ENCODE peak calls at places on chromosomes 2 and 18, in eight cellular contexts. One of them, this sample, is unnamed.

GRCh38 chr2:11007331-11007909 is 95.7 kb downstream of the KCNF1 start:
- DNase-seq in pancreas: no peak
- DNase-seq in NCI-H1417: no peak
- DNase-seq in NCI-H1436: no peak
- DNase-seq in Caki2: no peak
- DNase-seq in Panc1: no peak
- DNase-seq in occipital lobe: no peak
- DNase-seq in uterus: no peak
- DNase-seq in this sample: no peak

GRCh38 chr18:45169610-45170009 is 445.7 kb upstream of the SLC14A2 start:
- DNase-seq in pancreas: no peak
- DNase-seq in NCI-H1417: no peak
- DNase-seq in NCI-H1436: no peak
- DNase-seq in Caki2: peak
- DNase-seq in Panc1: no peak
- DNase-seq in occipital lobe: no peak
- DNase-seq in uterus: peak
- DNase-seq in this sample: no peak

GRCh38 chr2:192307530-192307929 is 112.8 kb upstream of the TMEFF2 start:
- DNase-seq in pancreas: no peak
- DNase-seq in NCI-H1417: no peak
- DNase-seq in NCI-H1436: no peak
- DNase-seq in Caki2: no peak
- DNase-seq in Panc1: no peak
- DNase-seq in occipital lobe: no peak
- DNase-seq in uterus: no peak
- DNase-seq in this sample: no peak

GRCh38 chr2:169173876-169174275 is 104.5 kb downstream of the DHRS9 start:
- DNase-seq in pancreas: no peak
- DNase-seq in NCI-H1417: peak
- DNase-seq in NCI-H1436: no peak
- DNase-seq in Caki2: no peak
- DNase-seq in Panc1: no peak
- DNase-seq in occipital lobe: no peak
- DNase-seq in uterus: no peak
- DNase-seq in this sample: no peak

GRCh38 chr2:190180313-190181065 is 118.0 kb upstream of the MSTN start:
- DNase-seq in pancreas: peak
- DNase-seq in NCI-H1417: no peak
- DNase-seq in NCI-H1436: peak
- DNase-seq in Caki2: no peak
- DNase-seq in Panc1: no peak
- DNase-seq in occipital lobe: peak
- DNase-seq in uterus: peak
- DNase-seq in this sample: peak

GRCh38 chr2:235967358-235967757 is 200.8 kb downstream of the GBX2 start:
- DNase-seq in pancreas: no peak
- DNase-seq in NCI-H1417: no peak
- DNase-seq in NCI-H1436: no peak
- DNase-seq in Caki2: no peak
- DNase-seq in Panc1: no peak
- DNase-seq in occipital lobe: no peak
- DNase-seq in uterus: no peak
- DNase-seq in this sample: no peak

GRCh38 chr2:218219934-218220333 is 2.9 kb downstream of the ARPC2 start:
- DNase-seq in pancreas: no peak
- DNase-seq in NCI-H1417: no peak
- DNase-seq in NCI-H1436: no peak
- DNase-seq in Caki2: no peak
- DNase-seq in Panc1: no peak
- DNase-seq in occipital lobe: no peak
- DNase-seq in uterus: no peak
- DNase-seq in this sample: no peak

GRCh38 chr18:75341267-75341666 is 86.2 kb downstream of the SMIM21 start:
- DNase-seq in pancreas: no peak
- DNase-seq in NCI-H1417: no peak
- DNase-seq in NCI-H1436: no peak
- DNase-seq in Caki2: no peak
- DNase-seq in Panc1: no peak
- DNase-seq in occipital lobe: no peak
- DNase-seq in uterus: no peak
- DNase-seq in this sample: no peak

GRCh38 chr2:32453242-32454062 is 96.6 kb downstream of the BIRC6 start:
- DNase-seq in pancreas: no peak
- DNase-seq in NCI-H1417: no peak
- DNase-seq in NCI-H1436: no peak
- DNase-seq in Caki2: no peak
- DNase-seq in Panc1: no peak
- DNase-seq in occipital lobe: no peak
- DNase-seq in uterus: no peak
- DNase-seq in this sample: no peak

GRCh38 chr18:36977121-36977520 is 148.2 kb downstream of the KIAA1328 start:
- DNase-seq in pancreas: no peak
- DNase-seq in NCI-H1417: no peak
- DNase-seq in NCI-H1436: no peak
- DNase-seq in Caki2: peak
- DNase-seq in Panc1: no peak
- DNase-seq in occipital lobe: no peak
- DNase-seq in uterus: no peak
- DNase-seq in this sample: no peak

GRCh38 chr2:62200291-62200841 is 4.5 kb downstream of the B3GNT2 start:
- DNase-seq in pancreas: no peak
- DNase-seq in NCI-H1417: no peak
- DNase-seq in NCI-H1436: no peak
- DNase-seq in Caki2: no peak
- DNase-seq in Panc1: no peak
- DNase-seq in occipital lobe: no peak
- DNase-seq in uterus: no peak
- DNase-seq in this sample: no peak

GRCh38 chr18:76565238-76566173 is 70.5 kb upstream of the ZNF516 start:
- DNase-seq in pancreas: peak
- DNase-seq in NCI-H1417: peak
- DNase-seq in NCI-H1436: peak
- DNase-seq in Caki2: peak
- DNase-seq in Panc1: no peak
- DNase-seq in occipital lobe: no peak
- DNase-seq in uterus: peak
- DNase-seq in this sample: peak

GRCh38 chr2:43075054-43075593 is 151.3 kb downstream of the ZFP36L2 start:
- DNase-seq in pancreas: peak
- DNase-seq in NCI-H1417: no peak
- DNase-seq in NCI-H1436: no peak
- DNase-seq in Caki2: peak
- DNase-seq in Panc1: peak
- DNase-seq in occipital lobe: no peak
- DNase-seq in uterus: peak
- DNase-seq in this sample: no peak

GRCh38 chr2:143893340-143893739 is 626.6 kb downstream of the ZEB2 start:
- DNase-seq in pancreas: no peak
- DNase-seq in NCI-H1417: no peak
- DNase-seq in NCI-H1436: no peak
- DNase-seq in Caki2: no peak
- DNase-seq in Panc1: no peak
- DNase-seq in occipital lobe: no peak
- DNase-seq in uterus: no peak
- DNase-seq in this sample: no peak

GRCh38 chr2:41998201-41998781 is 49.5 kb upstream of the PKDCC start:
- DNase-seq in pancreas: no peak
- DNase-seq in NCI-H1417: no peak
- DNase-seq in NCI-H1436: no peak
- DNase-seq in Caki2: no peak
- DNase-seq in Panc1: no peak
- DNase-seq in occipital lobe: no peak
- DNase-seq in uterus: no peak
- DNase-seq in this sample: no peak

GRCh38 chr2:179277429-179278196 is 13.0 kb upstream of the SESTD1 start:
- DNase-seq in pancreas: no peak
- DNase-seq in NCI-H1417: no peak
- DNase-seq in NCI-H1436: no peak
- DNase-seq in Caki2: no peak
- DNase-seq in Panc1: no peak
- DNase-seq in occipital lobe: no peak
- DNase-seq in uterus: no peak
- DNase-seq in this sample: no peak

GRCh38 chr2:102131564-102131963 is 11.0 kb upstream of the IL1R1 start:
- DNase-seq in pancreas: no peak
- DNase-seq in NCI-H1417: no peak
- DNase-seq in NCI-H1436: no peak
- DNase-seq in Caki2: peak
- DNase-seq in Panc1: no peak
- DNase-seq in occipital lobe: no peak
- DNase-seq in uterus: no peak
- DNase-seq in this sample: no peak

GRCh38 chr2:176188218-176188968 is at the start of gene HOXD1:
- DNase-seq in pancreas: no peak
- DNase-seq in NCI-H1417: peak
- DNase-seq in NCI-H1436: peak
- DNase-seq in Caki2: peak
- DNase-seq in Panc1: no peak
- DNase-seq in occipital lobe: no peak
- DNase-seq in uterus: peak
- DNase-seq in this sample: peak

GRCh38 chr2:204705243-204705971 is 160.1 kb downstream of the PARD3B start:
- DNase-seq in pancreas: no peak
- DNase-seq in NCI-H1417: peak
- DNase-seq in NCI-H1436: no peak
- DNase-seq in Caki2: peak
- DNase-seq in Panc1: no peak
- DNase-seq in occipital lobe: no peak
- DNase-seq in uterus: no peak
- DNase-seq in this sample: no peak

GRCh38 chr18:12990128-12990485 is 1.1 kb upstream of the CEP192 start:
- DNase-seq in pancreas: no peak
- DNase-seq in NCI-H1417: no peak
- DNase-seq in NCI-H1436: no peak
- DNase-seq in Caki2: no peak
- DNase-seq in Panc1: no peak
- DNase-seq in occipital lobe: no peak
- DNase-seq in uterus: no peak
- DNase-seq in this sample: no peak

GRCh38 chr2:179344280-179344961 is 79.8 kb upstream of the SESTD1 start:
- DNase-seq in pancreas: no peak
- DNase-seq in NCI-H1417: no peak
- DNase-seq in NCI-H1436: peak
- DNase-seq in Caki2: peak
- DNase-seq in Panc1: no peak
- DNase-seq in occipital lobe: no peak
- DNase-seq in uterus: no peak
- DNase-seq in this sample: peak

This sample was measured in NCI-H510A treated with DMSO at 0.1 percent for 48 hours.